ENCODE peak calls at places on chromosomes 4 and X, in six cellular contexts. O is hepatocyte, Z is OCI-LY7, I is fibroblast of lung, X is GM23338, R is mesendoderm. U is an unnamed sample.
A peak's percentile ranks its signal among the peaks of the same experiment; 100 is the strongest.

GRCh38 chrX:154855256-154855655 is 20.8 kb upstream of the SMIM9 start:
- DNase-seq in O (no peak), Z (no peak), I (no peak), X (peak; percentile 1), R (peak; percentile 79), U (no peak)

GRCh38 chr4:139768913-139769312 is 103.3 kb downstream of the MGST2 start:
- DNase-seq in O (peak; percentile 28), Z (no peak), I (no peak), X (peak; percentile 71), R (peak; percentile 84), U (no peak)

GRCh38 chrX:96480081-96480480 is 204.6 kb upstream of the DIAPH2 start:
- DNase-seq in O (no peak), Z (no peak), I (peak; percentile 31), X (no peak), R (no peak), U (peak; percentile 14)

GRCh38 chr4:3827616-3828492 is 61.7 kb downstream of the ADRA2C start:
- DNase-seq in O (peak; percentile 53), Z (no peak), I (peak; percentile 32), X (no peak), R (no peak), U (peak; percentile 97)

GRCh38 chrX:48957477-48957826 is at the start of gene OTUD5:
- DNase-seq in O (peak; percentile 66), Z (peak; percentile 79), I (no peak), X (peak; percentile 70), R (no peak), U (peak; percentile 94)

GRCh38 chr4:71635094-71635493 is 148.8 kb downstream of the GC start:
- DNase-seq in O (no peak), Z (no peak), I (no peak), X (peak; percentile 27), R (no peak), U (no peak)

GRCh38 chrX:14694631-14695030 is 165.3 kb downstream of the GLRA2 start:
- DNase-seq in O (no peak), Z (no peak), I (peak; percentile 2), X (no peak), R (no peak), U (no peak)

GRCh38 chrX:22278375-22278774 is 5.7 kb downstream of the CBLL2 start:
- DNase-seq in O (no peak), Z (no peak), I (no peak), X (peak; percentile 30), R (peak; percentile 44), U (no peak)

GRCh38 chr4:131302108-131302507 is 1847.0 kb upstream of the PCDH10 start:
- DNase-seq in O (no peak), Z (no peak), I (no peak), X (peak; percentile 36), R (peak; percentile 64), U (no peak)

GRCh38 chr4:62131049-62131448 is 930.9 kb downstream of the ADGRL3 start:
- DNase-seq in O (no peak), Z (no peak), I (no peak), X (no peak), R (no peak), U (no peak)

GRCh38 chrX:150984164-150984824 is 1.2 kb downstream of the HMGB3 start:
- DNase-seq in O (peak; percentile 37), Z (peak; percentile 26), I (no peak), X (no peak), R (no peak), U (peak; percentile 80)

GRCh38 chr4:40843696-40844095 is 93.9 kb downstream of the NSUN7 start:
- DNase-seq in O (no peak), Z (peak; percentile 14), I (no peak), X (peak; percentile 76), R (peak; percentile 62), U (no peak)

DNA sequence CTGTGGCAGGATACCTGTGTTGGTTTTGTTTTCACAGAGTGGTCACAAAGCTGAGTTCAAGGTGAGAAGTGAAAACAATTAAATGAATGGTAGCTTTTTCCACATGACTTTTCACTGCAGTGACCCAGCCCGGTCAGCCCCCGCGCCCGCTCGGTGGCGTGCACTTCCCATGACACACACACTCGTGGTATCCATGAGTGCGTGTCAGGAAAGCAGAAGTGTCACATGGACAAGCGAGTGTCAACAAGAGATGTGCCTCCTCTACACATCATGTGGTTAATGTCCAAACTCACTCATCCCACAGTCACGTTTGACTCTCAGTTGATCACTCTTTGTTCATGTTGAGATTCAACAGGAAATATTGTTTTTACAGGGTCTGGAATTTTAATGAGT is 112.3 kb upstream of the ENPP6 start:
- DNase-seq in O (no peak), Z (no peak), I (peak; percentile 12), X (no peak), R (no peak), U (peak; percentile 68)
- H3K4me2 ChIP-seq in O (no peak overlapping the region), Z (peak overlapping the region; percentile 63), I (no peak overlapping the region), X (no peak overlapping the region), R (no peak overlapping the region), U (no peak overlapping the region)

DNA sequence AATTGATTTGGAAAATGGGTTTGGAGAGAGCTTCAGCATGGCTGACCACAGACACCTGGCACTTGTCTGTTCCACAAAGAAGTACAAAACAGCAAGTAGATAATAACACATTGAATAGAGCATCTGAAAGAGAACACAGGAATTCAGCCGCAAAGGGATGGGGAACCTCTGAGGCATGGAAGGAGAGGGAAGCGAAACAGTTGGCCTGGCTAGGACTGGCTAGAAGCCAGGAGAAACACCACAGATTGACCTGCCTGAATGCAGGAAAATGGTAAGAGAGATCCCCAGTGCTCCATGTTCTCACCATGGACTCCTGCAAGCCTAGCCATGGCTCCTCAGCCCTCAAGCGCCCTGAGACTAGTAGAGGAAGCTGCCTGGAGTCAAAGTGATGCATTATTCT is 169.7 kb upstream of the SH3RF1 start:
- DNase-seq in O (no peak), Z (no peak), I (no peak), X (no peak), R (no peak), U (no peak)
- H3K4me3 ChIP-seq in O (no peak overlapping the region), Z (no peak overlapping the region), I (no peak overlapping the region), X (no peak overlapping the region), R (no peak overlapping the region), U (no peak overlapping the region)

DNA sequence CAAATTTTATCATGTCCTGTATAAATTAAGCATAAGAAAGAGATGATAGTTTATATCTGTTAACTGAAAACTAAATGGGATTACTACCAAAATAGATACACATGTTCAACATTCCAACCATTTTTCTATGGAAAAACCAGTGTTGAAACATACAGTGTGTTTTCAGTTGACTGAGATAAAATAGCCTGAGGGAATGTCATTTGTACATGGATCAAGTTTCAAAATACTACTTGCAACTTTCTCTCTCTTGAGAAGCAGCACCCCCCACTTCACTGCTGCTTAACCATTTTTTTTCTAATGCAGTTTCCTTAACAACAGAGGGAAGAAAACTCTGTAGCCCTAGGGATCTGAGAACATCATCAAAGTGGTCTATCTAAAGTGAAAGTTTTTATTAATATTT is 70.8 kb downstream of the NPNT start:
- DNase-seq in O (peak; percentile 56), Z (no peak), I (peak; percentile 49), X (peak; percentile 27), R (no peak), U (no peak)
- H3K4me2 ChIP-seq in O (no peak overlapping the region), Z (no peak overlapping the region), I (no peak overlapping the region), X (peak overlapping the region; percentile 11), R (no peak overlapping the region), U (no peak overlapping the region)

GRCh38 chrX:56853436-56853835 is 124.4 kb downstream of the NBDY start:
- DNase-seq in O (no peak), Z (no peak), I (no peak), X (no peak), R (no peak), U (no peak)
- H3K4me3 ChIP-seq in O (no peak overlapping the region), Z (no peak overlapping the region), I (no peak overlapping the region), X (no peak overlapping the region), R (no peak overlapping the region), U (no peak overlapping the region)

GRCh38 chr4:31069151-31069550 is 349.0 kb downstream of the PCDH7 start:
- DNase-seq in O (no peak), Z (no peak), I (no peak), X (peak; percentile 61), R (no peak), U (no peak)
- H3K4me2 ChIP-seq in O (no peak overlapping the region), Z (no peak overlapping the region), I (no peak overlapping the region), X (peak overlapping the region; percentile 1), R (no peak overlapping the region), U (no peak overlapping the region)

GRCh38 chrX:152830312-152831305 is at the start of the genes CETN2 and NSDHL:
- DNase-seq in O (peak; percentile 95), Z (peak; percentile 92), I (peak; percentile 95), X (peak; percentile 93), R (peak; percentile 97), U (peak; percentile 98)

GRCh38 chrX:152833378-152833777 is 2.5 kb downstream of the NSDHL start:
- DNase-seq in O (peak; percentile 21), Z (no peak), I (no peak), X (no peak), R (no peak), U (no peak)

GRCh38 chrX:152831391-152831790 is 528 bp downstream of the NSDHL start:
- DNase-seq in O (no peak), Z (no peak), I (no peak), X (no peak), R (no peak), U (no peak)

DNA sequence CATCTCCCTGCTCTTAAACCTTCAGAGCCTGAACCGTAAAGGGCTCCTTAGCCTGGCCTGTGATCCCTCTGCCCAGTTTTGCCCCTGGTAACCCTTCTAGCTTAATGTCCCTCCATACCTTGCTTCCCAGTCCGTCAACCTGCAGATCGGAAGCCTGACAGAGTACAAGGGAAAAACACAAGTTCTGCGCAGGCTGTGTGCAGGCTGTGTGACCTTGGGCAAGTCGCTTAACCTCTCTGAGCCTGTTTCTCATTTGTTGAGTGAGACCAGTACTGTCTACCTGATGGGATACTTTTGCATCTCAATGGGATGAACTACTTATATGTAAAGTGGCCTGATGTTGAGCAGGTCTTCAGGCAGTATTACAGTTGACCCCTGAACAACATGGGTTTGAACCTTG is 1.7 kb downstream of the NSDHL start:
- DNase-seq in O (no peak), Z (no peak), I (no peak), X (no peak), R (no peak), U (no peak)
- H3K4me3 ChIP-seq in O (no peak overlapping the region), Z (no peak overlapping the region), I (peak overlapping the region; percentile 4), X (peak overlapping the region; percentile 75), R (no peak overlapping the region), U (no peak overlapping the region)

GRCh38 chrX:47620303-47620685 is 637 bp upstream of the SYN1 start:
- DNase-seq in O (no peak), Z (no peak), I (no peak), X (no peak), R (no peak), U (no peak)
- H3K4me2 ChIP-seq in O (no peak overlapping the region), Z (no peak overlapping the region), I (no peak overlapping the region), X (peak overlapping the region; percentile 81), R (no peak overlapping the region), U (no peak overlapping the region)

GRCh38 chr4:1250921-1251772 is 2.2 kb upstream of the CTBP1 start:
- DNase-seq in O (peak; percentile 2), Z (no peak), I (no peak), X (no peak), R (no peak), U (no peak)
- H3K4me3 ChIP-seq in O (no peak overlapping the region), Z (no peak overlapping the region), I (no peak overlapping the region), X (no peak overlapping the region), R (no peak overlapping the region), U (no peak overlapping the region)

DNA sequence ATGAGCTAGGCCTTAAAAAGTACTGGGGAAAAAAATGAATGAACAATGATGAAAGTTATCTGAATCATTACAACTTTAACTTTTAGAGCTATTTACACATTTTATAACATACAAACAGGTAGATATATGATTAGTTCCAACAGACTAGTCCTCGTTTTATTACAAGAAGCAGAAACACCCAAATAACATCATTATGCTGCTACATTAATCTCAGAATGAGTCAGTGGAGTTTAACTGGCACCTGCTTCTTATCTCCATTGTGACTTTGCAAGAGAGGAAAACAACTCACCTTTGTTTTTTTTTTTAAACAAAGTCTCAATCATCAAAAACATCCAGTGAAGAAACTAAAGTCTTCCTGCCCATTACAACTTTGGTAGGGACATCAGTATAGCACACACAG is 15.2 kb downstream of the ATP8A1 start:
- DNase-seq in O (no peak), Z (no peak), I (no peak), X (no peak), R (no peak), U (no peak)
- H3K4me2 ChIP-seq in O (peak overlapping the region; percentile 32), Z (peak overlapping the region; percentile 80), I (no peak overlapping the region), X (no peak overlapping the region), R (no peak overlapping the region), U (no peak overlapping the region)